ENCODE peak calls at places on chromosomes 2 and 18, in six cellular contexts. One of them, this sample, is unnamed.

GRCh38 chr18:11840493-11840892 is 10.7 kb upstream of the CHMP1B start:
- DNase-seq in EH: no peak
- DNase-seq in T1000: no peak
- DNase-seq in H4: no peak
- DNase-seq in heart right ventricle: no peak
- DNase-seq in epithelial cell of esophagus: no peak
- DNase-seq in this sample: no peak

GRCh38 chr2:129645335-129645734 is 334.1 kb upstream of the RAB6C start:
- DNase-seq in EH: no peak
- DNase-seq in T1000: no peak
- DNase-seq in heart right ventricle: no peak
- DNase-seq in H4: no peak
- DNase-seq in epithelial cell of esophagus: no peak
- DNase-seq in this sample: no peak

GRCh38 chr2:216081487-216082387 is at the start of the genes PECR and TMEM169:
- DNase-seq in T1000: peak
- DNase-seq in H4: peak
- DNase-seq in EH: peak
- DNase-seq in heart right ventricle: peak
- DNase-seq in epithelial cell of esophagus: peak
- DNase-seq in this sample: peak

GRCh38 chr2:55581435-55581834 is 36.0 kb downstream of the PPP4R3B start:
- DNase-seq in heart right ventricle: no peak
- DNase-seq in EH: no peak
- DNase-seq in H4: no peak
- DNase-seq in epithelial cell of esophagus: peak
- DNase-seq in T1000: no peak
- DNase-seq in this sample: no peak

GRCh38 chr2:100733344-100734187 is 86.4 kb upstream of the NPAS2 start:
- DNase-seq in H4: peak
- DNase-seq in EH: peak
- DNase-seq in T1000: peak
- DNase-seq in epithelial cell of esophagus: peak
- DNase-seq in heart right ventricle: peak
- DNase-seq in this sample: no peak

GRCh38 chr2:26612522-26613240 is 28.5 kb downstream of the CIB4 start:
- DNase-seq in T1000: no peak
- DNase-seq in heart right ventricle: peak
- DNase-seq in H4: no peak
- DNase-seq in epithelial cell of esophagus: no peak
- DNase-seq in EH: no peak
- DNase-seq in this sample: no peak

GRCh38 chr2:215657844-215658243 is 222.0 kb upstream of the FN1 start:
- DNase-seq in T1000: peak
- DNase-seq in EH: peak
- DNase-seq in epithelial cell of esophagus: peak
- DNase-seq in heart right ventricle: no peak
- DNase-seq in H4: peak
- DNase-seq in this sample: peak

GRCh38 chr2:120596191-120596781 is 139.4 kb upstream of the GLI2 start:
- DNase-seq in epithelial cell of esophagus: no peak
- DNase-seq in T1000: no peak
- DNase-seq in H4: no peak
- DNase-seq in EH: no peak
- DNase-seq in heart right ventricle: no peak
- DNase-seq in this sample: no peak

GRCh38 chr2:45992021-45992745 is 305.0 kb upstream of the EPAS1 start:
- DNase-seq in T1000: peak
- DNase-seq in H4: peak
- DNase-seq in heart right ventricle: no peak
- DNase-seq in epithelial cell of esophagus: peak
- DNase-seq in EH: peak
- DNase-seq in this sample: peak

GRCh38 chr18:59383831-59384230 is 24.8 kb upstream of the LMAN1 start:
- DNase-seq in T1000: no peak
- DNase-seq in heart right ventricle: no peak
- DNase-seq in H4: no peak
- DNase-seq in EH: no peak
- DNase-seq in epithelial cell of esophagus: no peak
- DNase-seq in this sample: no peak

GRCh38 chr2:173205375-173205774 is 129.7 kb downstream of the MAP3K20 start:
- DNase-seq in epithelial cell of esophagus: no peak
- DNase-seq in heart right ventricle: peak
- DNase-seq in T1000: no peak
- DNase-seq in H4: no peak
- DNase-seq in EH: peak
- DNase-seq in this sample: no peak

GRCh38 chr2:117931978-117932377 is 81.9 kb downstream of the CCDC93 start:
- DNase-seq in heart right ventricle: no peak
- DNase-seq in T1000: no peak
- DNase-seq in H4: no peak
- DNase-seq in EH: no peak
- DNase-seq in epithelial cell of esophagus: no peak
- DNase-seq in this sample: no peak

GRCh38 chr18:59631583-59632181 is 65.5 kb downstream of the CCBE1 start:
- DNase-seq in H4: no peak
- DNase-seq in T1000: no peak
- DNase-seq in EH: peak
- DNase-seq in heart right ventricle: no peak
- DNase-seq in epithelial cell of esophagus: peak
- DNase-seq in this sample: peak

GRCh38 chr18:48297139-48297538 is 112.0 kb downstream of the ZBTB7C start:
- DNase-seq in epithelial cell of esophagus: peak
- DNase-seq in heart right ventricle: no peak
- DNase-seq in EH: no peak
- DNase-seq in H4: no peak
- DNase-seq in T1000: no peak
- DNase-seq in this sample: no peak

GRCh38 chr18:14086459-14087231 is 45.6 kb downstream of the ZNF519 start:
- DNase-seq in T1000: no peak
- DNase-seq in EH: peak
- DNase-seq in epithelial cell of esophagus: peak
- DNase-seq in H4: peak
- DNase-seq in heart right ventricle: no peak
- DNase-seq in this sample: no peak

GRCh38 chr2:135798275-135798705 is 38.7 kb downstream of the LCT start:
- DNase-seq in EH: no peak
- DNase-seq in epithelial cell of esophagus: no peak
- DNase-seq in H4: no peak
- DNase-seq in heart right ventricle: no peak
- DNase-seq in T1000: no peak
- DNase-seq in this sample: no peak

GRCh38 chr2:2057125-2057721 is 273.9 kb downstream of the MYT1L start:
- DNase-seq in EH: peak
- DNase-seq in heart right ventricle: peak
- DNase-seq in epithelial cell of esophagus: peak
- DNase-seq in T1000: no peak
- DNase-seq in H4: peak
- DNase-seq in this sample: peak